ENCODE peak calls at places on chromosomes 6 and 20, in seven cellular contexts. F is lower lobe of right lung; V is heart right ventricle; Y is GM12878; X is effector memory CD4-positive, alpha-beta T cell; A is MM.1S; M is mammary epithelial cell. U is an unnamed sample. For H3K9me3, the result is how much of the 10 kb centered on the place peaks cover.

GRCh38 chr6:98041072-98041471 is 758.1 kb upstream of the MMS22L start:
- DNase-seq in A (no peak), M (no peak), V (no peak), F (no peak), X (no peak), Y (no peak), U (no peak)

GRCh38 chr20:50649587-50649986 is 41.8 kb downstream of the RIPOR3 start:
- DNase-seq in A (no peak), Y (no peak), M (no peak), F (no peak), V (no peak), X (no peak), U (no peak)

GRCh38 chr20:62122659-62123449 is 579 bp downstream of the LSM14B start:
- DNase-seq in V (peak), X (peak), F (no peak), Y (no peak), M (peak), A (peak), U (peak)

GRCh38 chr6:667253-667927 is 10.5 kb upstream of the HUS1B start:
- DNase-seq in F (no peak), A (no peak), V (no peak), X (no peak), Y (no peak), M (no peak), U (no peak)

GRCh38 chr20:59581983-59582679 is 22.2 kb upstream of the PHACTR3 start:
- DNase-seq in F (no peak), Y (no peak), M (no peak), A (no peak), V (no peak), X (no peak), U (no peak)

GRCh38 chr6:135012764-135013163 is 41.9 kb downstream of the HBS1L start:
- DNase-seq in V (no peak), Y (no peak), F (no peak), A (no peak), X (no peak), M (no peak), U (no peak)

GRCh38 chr6:158024566-158025297 is 43.1 kb downstream of the SYNJ2 start:
- DNase-seq in A (no peak), Y (no peak), X (no peak), F (peak), M (no peak), V (no peak), U (no peak)

GRCh38 chr6:108781419-108782110 is 66.7 kb upstream of the ARMC2 start:
- DNase-seq in A (no peak), V (no peak), X (no peak), F (no peak), Y (no peak), M (peak), U (no peak)

GRCh38 chr6:163180874-163181541 is 233.5 kb upstream of the QKI start:
- DNase-seq in M (peak), X (no peak), V (peak), Y (no peak), A (no peak), F (peak), U (no peak)

GRCh38 chr6:22412994-22413393 is 116.2 kb upstream of the PRL start:
- DNase-seq in M (no peak), Y (no peak), X (no peak), F (no peak), A (no peak), V (no peak), U (no peak)

GRCh38 chr20:1734269-1734858 is 76.8 kb upstream of the SIRPG start:
- DNase-seq in X (no peak), V (no peak), M (peak), Y (no peak), F (no peak), A (peak), U (no peak)

GRCh38 chr6:122007366-122007765 is 392.1 kb upstream of the HSF2 start:
- DNase-seq in M (no peak), X (no peak), A (no peak), F (no peak), V (no peak), Y (no peak), U (no peak)

GRCh38 chr20:45934046-45934586 is 367 bp upstream of the PCIF1 start:
- DNase-seq in X (no peak), M (no peak), A (peak), Y (no peak), F (peak), V (peak), U (no peak)

GRCh38 chr20:9916776-9917175 is 77.9 kb upstream of the PAK5 start:
- DNase-seq in A (no peak), V (no peak), M (no peak), Y (no peak), X (no peak), F (no peak), U (no peak)

GRCh38 chr20:23415958-23416583 is 5.2 kb downstream of the NAPB start:
- DNase-seq in F (no peak), V (no peak), X (no peak), Y (no peak), M (peak), A (no peak), U (no peak)

GRCh38 chr6:122548820-122549219 is 61.4 kb upstream of the PKIB start:
- DNase-seq in F (no peak), X (no peak), Y (no peak), A (no peak), V (no peak), M (no peak), U (no peak)

GRCh38 chr20:4169360-4170214 is 154.2 kb upstream of the RNF24 start:
- DNase-seq in M (no peak), Y (no peak), V (no peak), F (no peak), A (no peak), X (no peak), U (no peak)

GRCh38 chr20:4173142-4173541 is 157.8 kb upstream of the RNF24 start:
- DNase-seq in Y (no peak), X (no peak), A (no peak), M (no peak), F (no peak), V (no peak), U (no peak)

GRCh38 chr20:4167261-4168004 is 152.1 kb upstream of the RNF24 start:
- DNase-seq in Y (no peak), X (no peak), V (no peak), M (no peak), A (no peak), F (no peak), U (peak)

GRCh38 chr20:4171538-4172116 is 156.3 kb upstream of the RNF24 start:
- DNase-seq in Y (no peak), F (no peak), M (no peak), A (no peak), X (no peak), V (no peak), U (no peak)

DNA sequence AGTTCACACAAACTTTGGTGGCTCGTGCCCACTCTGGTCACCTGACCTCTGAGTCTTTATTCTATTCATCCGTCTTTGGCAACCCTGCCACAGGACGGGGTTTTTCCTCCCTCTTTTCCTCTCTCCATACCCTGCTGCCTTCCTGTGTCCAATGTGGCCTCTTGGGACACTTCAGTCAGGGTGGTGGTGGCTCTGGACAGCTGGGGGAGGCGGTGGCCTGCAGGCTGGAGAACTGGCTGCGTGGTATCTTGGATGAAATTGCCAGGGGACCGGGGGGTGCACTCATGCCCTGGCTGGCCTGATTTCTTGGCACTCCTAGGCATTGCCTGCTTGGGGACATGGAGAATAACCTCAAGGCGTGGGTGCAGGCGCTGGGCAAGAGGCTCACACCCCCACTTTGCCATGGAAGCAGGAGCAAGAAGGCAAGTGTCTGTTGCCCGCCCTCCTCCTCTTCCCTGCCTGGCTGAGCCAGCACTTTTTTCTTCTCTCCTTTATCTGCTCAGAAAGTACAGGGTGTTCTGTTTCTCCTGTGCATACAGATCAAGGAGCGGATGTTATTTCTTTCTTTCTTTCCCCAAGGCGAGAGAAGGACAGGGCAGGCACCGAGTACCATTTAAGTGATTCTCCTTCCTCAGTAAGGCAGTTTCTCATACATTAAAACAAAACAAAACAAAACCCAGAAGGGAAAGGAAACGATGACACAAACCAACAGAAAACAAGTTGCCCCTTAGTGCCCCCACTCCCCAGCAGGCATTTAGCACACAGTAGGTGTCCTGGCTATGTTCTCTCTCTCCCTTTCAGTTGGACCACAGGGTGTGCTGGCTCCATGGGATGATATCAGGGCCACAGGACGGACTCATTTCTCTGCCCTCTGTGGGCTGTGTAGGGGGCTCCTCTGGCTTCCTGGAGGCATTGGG is 155.5 kb upstream of the RNF24 start:
- DNase-seq in F (no peak), Y (no peak), A (no peak), X (no peak), V (no peak), M (no peak), U (no peak)
- H3K4me3 ChIP-seq in F (no peak), Y (no peak), A (no peak), X (no peak), V (no peak), M (no peak), U (no peak)

GRCh38 chr6:44742201-44742600 is 354.7 kb downstream of the CDC5L start:
- DNase-seq in A (no peak), X (no peak), F (no peak), Y (no peak), M (no peak), V (no peak), U (no peak)

GRCh38 chr6:44739163-44739562 is 351.7 kb downstream of the CDC5L start:
- DNase-seq in M (no peak), Y (no peak), X (no peak), V (no peak), F (no peak), A (no peak), U (no peak)

GRCh38 chr6:44740566-44741120 is 353.1 kb downstream of the CDC5L start:
- DNase-seq in Y (no peak), X (no peak), V (no peak), F (no peak), M (no peak), A (no peak), U (no peak)

GRCh38 chr6:44738652-44739141 is 351.2 kb downstream of the CDC5L start:
- DNase-seq in V (no peak), Y (peak), F (no peak), X (no peak), M (peak), A (no peak), U (no peak)

GRCh38 chr6:44742828-44743372 is 355.4 kb downstream of the CDC5L start:
- DNase-seq in X (no peak), Y (no peak), V (no peak), F (no peak), M (no peak), A (no peak), U (no peak)
- H3K9me3 ChIP-seq in X (under half), Y (under half), V (under half), F (under half), M (under half), A (under half), U (under half)

DNA sequence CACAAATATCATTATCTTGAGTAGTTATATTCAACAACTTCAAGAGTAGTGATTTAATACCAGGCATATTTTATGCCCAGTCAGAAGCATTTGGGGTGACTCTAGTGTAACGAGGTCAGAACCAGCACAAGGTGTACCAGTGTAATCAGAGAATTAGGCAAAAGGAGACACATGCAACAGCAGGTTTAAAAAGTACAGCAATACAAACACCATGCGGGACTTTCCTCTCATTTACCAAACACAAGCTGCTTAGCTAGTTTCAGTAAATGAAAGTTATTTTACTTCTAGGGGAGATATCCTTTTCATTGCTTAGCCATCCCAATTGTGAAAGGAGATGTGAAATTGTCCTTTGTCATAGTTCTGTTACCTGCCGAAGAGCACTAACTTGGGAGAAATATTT is 831 bp downstream of the FILIP1 start:
- DNase-seq in M (no peak), V (no peak), X (no peak), F (no peak), Y (peak), A (peak), U (no peak)
- H3K4me3 ChIP-seq in M (no peak), V (peak), X (no peak), F (peak), Y (no peak), A (no peak), U (no peak)

GRCh38 chr20:31368301-31368700 is at the start of gene DEFB118:
- DNase-seq in F (no peak), V (no peak), A (no peak), Y (no peak), X (no peak), M (no peak), U (no peak)

GRCh38 chr20:31363295-31363694 is 5.1 kb upstream of the DEFB118 start:
- DNase-seq in F (no peak), X (no peak), Y (no peak), M (no peak), V (no peak), A (no peak), U (no peak)
- H3K9me3 ChIP-seq in F (under half), X (under half), Y (under half), M (under half), V (under half), A (under half), U (under half)

GRCh38 chr20:21706345-21707195 is 1.1 kb downstream of the PAX1 start:
- DNase-seq in A (no peak), M (no peak), V (no peak), F (no peak), X (no peak), Y (no peak), U (no peak)
- H3K4me3 ChIP-seq in A (no peak), M (no peak), V (no peak), F (no peak), X (no peak), Y (no peak), U (no peak)

U was measured in pancreas.